ENCODE peak calls at places on chromosomes 4 and X, in six cellular contexts. H is CD4-positive, alpha-beta T cell; M is psoas muscle; S is neural crest cell; J is left lung; Y is foreskin fibroblast. C is an unnamed sample.

GRCh38 chrX:132594129-132594528 is 105.3 kb upstream of the MBNL3 start:
- DNase-seq in M (no peak), J (no peak), H (no peak), S (no peak), Y (peak), C (no peak)

GRCh38 chr4:3228881-3229280 is 20.1 kb upstream of the MSANTD1 start:
- DNase-seq in M (peak), H (no peak), Y (no peak), S (no peak), J (peak), C (no peak)

GRCh38 chr4:139806929-139807328 is 141.3 kb downstream of the MGST2 start:
- DNase-seq in S (no peak), M (no peak), H (no peak), Y (no peak), J (no peak), C (no peak)

GRCh38 chr4:184980261-184980660 is 38.0 kb upstream of the HELT start:
- DNase-seq in M (no peak), H (no peak), Y (no peak), J (no peak), S (no peak), C (no peak)

GRCh38 chr4:86564795-86565194 is 29.3 kb upstream of the PTPN13 start:
- DNase-seq in J (no peak), H (no peak), S (no peak), M (no peak), Y (peak), C (no peak)

GRCh38 chrX:69321789-69322188 is 156.5 kb upstream of the PJA1 start:
- DNase-seq in M (no peak), S (no peak), H (no peak), Y (no peak), J (no peak), C (peak)

GRCh38 chr4:39353478-39354177 is 12.5 kb downstream of the RFC1 start:
- DNase-seq in S (no peak), H (no peak), M (no peak), J (no peak), Y (peak), C (no peak)

GRCh38 chr4:1183985-1184773 is 11.8 kb upstream of the SPON2 start:
- DNase-seq in S (no peak), J (no peak), Y (no peak), M (no peak), H (no peak), C (no peak)

GRCh38 chr4:7297374-7297773 is 105.0 kb downstream of the SORCS2 start:
- DNase-seq in M (no peak), S (no peak), H (no peak), J (peak), Y (no peak), C (no peak)

GRCh38 chr4:62528874-62529273 is 1328.7 kb downstream of the ADGRL3 start:
- DNase-seq in J (no peak), M (no peak), S (no peak), H (no peak), Y (no peak), C (no peak)

GRCh38 chr4:105198541-105198940 is 51.9 kb downstream of the TET2 start:
- DNase-seq in Y (no peak), J (no peak), S (no peak), M (no peak), H (no peak), C (no peak)
- TF ChIP-seq CTCF in Y (no peak), J (no peak), S (no peak), M (no peak), H (no peak), C (no peak)

DNA sequence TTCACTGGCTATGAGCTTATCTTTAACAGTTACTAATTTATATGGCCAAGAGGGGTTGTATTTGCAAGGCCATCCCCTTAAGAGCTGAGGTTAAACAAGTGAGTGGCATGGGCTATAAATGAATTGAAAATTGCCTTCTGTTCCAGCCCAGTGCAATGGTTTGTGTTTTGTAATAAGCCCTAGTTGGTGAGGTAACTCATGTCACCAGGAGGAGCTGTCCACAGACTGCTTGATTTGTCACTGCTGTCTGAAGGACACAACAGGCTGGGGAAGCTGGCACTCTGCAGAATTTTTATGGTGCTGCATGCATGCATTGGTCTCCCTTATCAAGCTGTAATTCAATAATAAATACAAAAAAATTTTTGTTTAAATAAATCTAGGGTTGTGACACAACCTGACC is 223.8 kb downstream of the IL1RAPL2 start:
- DNase-seq in J (no peak), H (no peak), M (no peak), Y (no peak), S (no peak), C (no peak)
- TF ChIP-seq CTCF in J (no peak), H (no peak), M (no peak), Y (no peak), S (no peak), C (no peak)

DNA sequence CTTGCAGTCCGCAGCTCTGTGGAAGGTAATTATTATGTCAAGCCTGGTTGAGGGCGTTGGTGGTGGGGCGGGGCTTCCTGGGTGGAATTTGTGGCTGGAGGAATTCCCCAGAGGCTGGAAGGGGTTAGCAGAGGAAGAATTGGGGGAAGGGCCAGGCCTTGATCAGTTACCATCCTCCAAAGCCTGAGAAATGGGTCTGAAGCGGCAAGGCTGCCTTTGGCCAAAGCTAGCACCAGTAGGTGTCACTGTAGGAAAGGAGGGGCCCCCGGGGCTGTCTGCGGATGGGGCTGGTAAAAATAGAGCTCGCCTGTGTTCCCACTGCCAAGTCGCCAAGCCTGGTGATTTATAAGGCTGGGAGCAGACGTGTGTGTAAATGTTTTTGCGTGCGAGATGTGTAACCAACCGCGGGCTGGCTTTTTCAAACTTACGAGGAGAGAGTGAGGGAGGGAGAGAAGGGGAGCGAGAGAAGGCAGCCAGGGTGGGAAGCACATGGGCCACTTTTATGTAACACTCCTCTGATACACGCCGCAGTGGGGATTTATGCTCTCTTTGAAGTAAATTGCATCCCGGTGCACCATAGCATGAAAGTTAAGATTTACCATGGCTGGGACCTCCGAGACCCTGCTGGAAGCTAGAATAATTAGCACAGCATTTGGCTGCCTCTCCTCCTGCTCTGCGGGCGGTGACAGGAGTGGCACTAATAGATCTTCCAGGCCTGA is 366.9 kb downstream of the BCOR start:
- DNase-seq in Y (peak), J (peak), S (peak), H (peak), M (peak), C (peak)
- TF ChIP-seq CTCF in Y (peak), J (peak), S (peak), H (peak), M (peak), C (peak)

GRCh38 chr4:79284893-79285292 is 41.0 kb downstream of the NAA11 start:
- DNase-seq in Y (no peak), M (no peak), H (no peak), S (no peak), J (no peak), C (no peak)
- TF ChIP-seq CTCF in Y (no peak), M (no peak), H (no peak), S (no peak), J (no peak), C (no peak)

GRCh38 chrX:70664726-70665125 is 220.1 kb downstream of the DLG3 start:
- DNase-seq in Y (peak), H (no peak), S (no peak), M (no peak), J (no peak), C (no peak)
- TF ChIP-seq CTCF in Y (peak), H (no peak), S (peak), M (no peak), J (no peak), C (peak)

GRCh38 chr4:186146443-186146842 is 41.9 kb downstream of the FAM149A start:
- DNase-seq in H (no peak), M (no peak), S (no peak), J (no peak), Y (no peak), C (no peak)
- TF ChIP-seq CTCF in H (no peak), M (no peak), S (no peak), J (no peak), Y (no peak), C (no peak)

GRCh38 chr4:88673886-88674285 is 23.7 kb downstream of the NAP1L5 start:
- DNase-seq in Y (no peak), M (no peak), H (no peak), S (no peak), J (no peak), C (no peak)
- TF ChIP-seq CTCF in Y (no peak), M (no peak), H (no peak), S (no peak), J (no peak), C (no peak)